ENCODE peak calls at places on chromosomes 3 and 15, in seven cellular contexts. G is cardiac fibroblast, V is progenitor cell of endocrine pancreas, T is epithelial cell of esophagus, U is lower leg skin, H is AG04450, Q is HFFc6. E is an unnamed sample.

GRCh38 chr3:165346503-165346902 is 150.3 kb upstream of the SLITRK3 start:
- DNase-seq in G (no peak), V (no peak), T (no peak), U (no peak), H (no peak), Q (no peak), E (no peak)

GRCh38 chr15:78049691-78050440 is 27.6 kb downstream of the TBC1D2B start:
- DNase-seq in G (peak; percentile 70), V (no peak), T (no peak), U (peak; percentile 79), H (no peak), Q (peak; percentile 95), E (no peak)

GRCh38 chr3:181561130-181561529 is 150.6 kb upstream of the SOX2 start:
- DNase-seq in G (no peak), V (no peak), T (no peak), U (no peak), H (no peak), Q (no peak), E (no peak)

GRCh38 chr3:9732753-9733115 is 1.2 kb downstream of the BRPF1 start:
- DNase-seq in G (peak; percentile 26), V (no peak), T (peak; percentile 55), U (no peak), H (no peak), Q (peak; percentile 66), E (peak; percentile 11)

GRCh38 chr3:27127195-27127594 is 242.0 kb downstream of the NEK10 start:
- DNase-seq in G (no peak), V (no peak), T (peak; percentile 45), U (no peak), H (no peak), Q (no peak), E (no peak)

GRCh38 chr3:54968546-54969172 is 40.8 kb upstream of the LRTM1 start:
- DNase-seq in G (peak; percentile 81), V (no peak), T (no peak), U (no peak), H (peak; percentile 55), Q (peak; percentile 61), E (no peak)

GRCh38 chr3:37984051-37984450 is 6.5 kb upstream of the VILL start:
- DNase-seq in G (no peak), V (no peak), T (peak; percentile 78), U (peak; percentile 46), H (no peak), Q (no peak), E (peak; percentile 43)

GRCh38 chr3:16203031-16203430 is 28.6 kb downstream of the GALNT15 start:
- DNase-seq in G (peak; percentile 75), V (no peak), T (peak; percentile 69), U (no peak), H (peak; percentile 33), Q (peak; percentile 77), E (peak; percentile 33)

GRCh38 chr15:38263996-38264395 is 11.4 kb downstream of the SPRED1 start:
- DNase-seq in G (peak; percentile 69), V (no peak), T (no peak), U (no peak), H (peak; percentile 57), Q (no peak), E (no peak)

GRCh38 chr3:183542355-183542754 is 13.2 kb downstream of the KLHL6 start:
- DNase-seq in G (no peak), V (no peak), T (no peak), U (no peak), H (no peak), Q (no peak), E (no peak)

GRCh38 chr3:113844622-113845222 is 6.1 kb downstream of the GRAMD1C start:
- DNase-seq in G (peak; percentile 63), V (no peak), T (peak; percentile 56), U (no peak), H (no peak), Q (peak; percentile 39), E (peak; percentile 65)

GRCh38 chr3:134338201-134338512 is 36.1 kb downstream of the AMOTL2 start:
- DNase-seq in G (no peak), V (no peak), T (no peak), U (peak; percentile 80), H (no peak), Q (no peak), E (no peak)

GRCh38 chr3:104436536-104436935 is 930.2 kb upstream of the ALCAM start:
- DNase-seq in G (no peak), V (no peak), T (no peak), U (no peak), H (no peak), Q (no peak), E (no peak)

DNA sequence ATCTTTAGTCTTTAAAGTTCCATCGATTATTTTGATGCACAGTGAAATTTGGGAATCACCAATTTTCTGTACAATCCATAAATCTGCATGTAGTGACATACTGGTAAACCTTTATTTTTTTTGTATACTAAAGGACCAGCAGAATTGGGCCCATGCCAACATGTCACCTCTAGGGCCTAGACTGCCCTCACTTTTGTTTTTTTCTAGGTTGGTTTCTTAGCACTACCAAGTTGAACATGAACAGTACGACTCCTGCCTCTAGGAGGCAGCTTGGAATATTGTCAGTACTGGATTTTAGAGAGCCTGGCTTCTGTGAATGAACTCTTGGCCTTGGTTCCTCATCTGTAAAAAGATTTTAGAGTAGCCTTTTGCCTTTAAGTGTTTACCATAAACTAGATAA is 32.3 kb downstream of the NKIRAS1 start:
- DNase-seq in G (no peak), V (no peak), T (peak; percentile 32), U (no peak), H (no peak), Q (no peak), E (peak; percentile 26)
- TF ChIP-seq CTCF in G (peak; percentile 16), V (peak; percentile 29), T (peak; percentile 32), U (no peak), H (no peak), Q (peak; percentile 57), E (no peak)

DNA sequence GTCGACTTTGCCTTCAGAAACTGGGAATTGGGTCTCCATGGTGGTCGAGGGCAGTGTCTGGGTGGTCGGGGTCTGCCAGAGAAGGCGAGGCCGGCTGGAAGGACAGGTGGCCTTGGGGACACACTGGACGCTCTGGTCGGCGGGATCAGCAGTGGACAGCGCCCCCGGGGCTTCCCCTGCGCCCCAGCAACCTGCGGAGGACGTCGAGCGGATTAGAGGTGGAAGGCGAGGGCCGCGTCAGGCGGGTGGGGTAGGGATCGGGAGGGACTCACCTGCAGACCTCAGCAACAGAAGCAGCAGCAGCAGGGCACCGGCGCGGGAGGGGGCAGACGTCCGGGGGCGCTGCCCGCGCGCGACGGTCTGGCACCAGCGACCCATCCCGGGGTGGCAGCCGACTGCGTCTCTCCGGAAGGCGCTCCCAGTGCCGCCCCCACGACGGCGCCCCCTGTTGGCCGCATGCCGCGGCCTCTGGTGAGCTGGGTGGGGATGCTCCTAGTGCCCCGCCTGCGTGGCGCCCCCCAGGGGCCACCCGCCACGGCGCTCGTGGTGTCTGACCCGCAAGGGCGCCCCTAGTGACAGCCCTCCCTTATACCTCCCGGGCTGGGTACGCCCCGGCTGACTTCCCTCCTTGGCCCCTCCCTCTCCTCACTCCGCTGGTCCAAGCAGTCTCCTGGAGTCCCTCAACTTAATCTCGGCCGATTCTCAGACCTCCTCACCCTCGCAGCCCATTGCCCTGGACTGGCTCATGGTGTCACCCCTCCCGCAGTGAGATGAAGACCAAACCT is at the start of gene PRSS50:
- DNase-seq in G (no peak), V (no peak), T (no peak), U (peak; percentile 82), H (no peak), Q (no peak), E (no peak)
- TF ChIP-seq CTCF in G (no peak), V (peak; percentile 38), T (no peak), U (no peak), H (peak; percentile 16), Q (peak; percentile 71), E (peak; percentile 34)

GRCh38 chr15:85751731-85752421 is 42.8 kb downstream of the KLHL25 start:
- DNase-seq in G (no peak), V (no peak), T (no peak), U (peak; percentile 81), H (no peak), Q (no peak), E (no peak)
- TF ChIP-seq CTCF in G (no peak), V (no peak), T (no peak), U (no peak), H (no peak), Q (no peak), E (no peak)

GRCh38 chr15:65869954-65870871 is 922 bp downstream of the RAB11A start:
- DNase-seq in G (peak; percentile 37), V (peak; percentile 14), T (peak; percentile 83), U (peak; percentile 91), H (no peak), Q (peak; percentile 25), E (peak; percentile 47)

GRCh38 chr15:65870889-65871533 is 1.7 kb downstream of the RAB11A start:
- DNase-seq in G (peak; percentile 72), V (no peak), T (peak; percentile 90), U (no peak), H (no peak), Q (peak; percentile 69), E (peak; percentile 62)

GRCh38 chr15:65868546-65869126 is 655 bp upstream of the RAB11A start:
- DNase-seq in G (no peak), V (no peak), T (no peak), U (no peak), H (no peak), Q (peak; percentile 59), E (no peak)

GRCh38 chr15:65867244-65867643 is 2.0 kb upstream of the RAB11A start:
- DNase-seq in G (no peak), V (no peak), T (peak; percentile 32), U (no peak), H (no peak), Q (no peak), E (no peak)

DNA sequence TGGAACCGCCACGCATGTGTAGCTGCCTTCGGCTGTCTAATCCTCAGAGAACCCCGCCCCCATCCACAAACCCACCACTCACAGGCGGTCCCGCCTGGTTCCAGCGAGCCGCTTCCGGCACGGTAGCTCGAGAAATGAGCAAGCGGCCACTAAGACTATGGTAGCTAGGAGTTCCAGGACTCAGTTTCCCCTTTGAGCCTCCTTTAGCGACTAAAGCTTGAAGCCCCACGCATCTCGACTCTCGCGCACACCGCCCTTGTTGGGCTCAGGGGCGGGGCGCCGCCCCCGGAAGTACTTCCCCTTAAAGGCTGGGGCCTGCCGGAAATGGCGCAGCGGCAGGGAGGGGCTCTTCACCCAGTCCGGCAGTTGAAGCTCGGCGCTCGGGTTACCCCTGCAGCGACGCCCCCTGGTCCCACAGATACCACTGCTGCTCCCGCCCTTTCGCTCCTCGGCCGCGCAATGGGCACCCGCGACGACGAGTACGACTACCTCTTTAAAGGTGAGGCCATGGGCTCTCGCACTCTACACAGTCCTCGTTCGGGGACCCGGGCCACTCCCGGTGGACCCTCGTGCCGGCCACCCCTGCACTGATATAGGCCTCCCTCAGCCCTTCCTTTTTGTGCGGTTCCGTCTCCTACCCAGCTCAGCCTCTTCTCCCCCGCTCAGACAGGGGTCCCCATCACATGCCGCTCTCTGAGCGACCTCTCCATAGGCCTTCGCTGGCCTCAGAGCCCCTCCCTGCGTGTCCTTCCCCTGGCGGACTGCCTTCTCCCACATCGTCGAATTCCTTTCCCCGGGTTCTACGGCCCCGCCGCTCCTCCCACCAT is at the start of gene RAB11A:
- DNase-seq in G (peak; percentile 97), V (peak; percentile 89), T (peak; percentile 97), U (peak; percentile 99), H (peak; percentile 93), Q (peak; percentile 94), E (peak; percentile 96)
- TF ChIP-seq CTCF in G (peak; percentile 19), V (peak; percentile 42), T (peak; percentile 8), U (no peak), H (peak; percentile 44), Q (peak; percentile 65), E (peak; percentile 13)

GRCh38 chr15:29090617-29091466 is 178.8 kb downstream of the NSMCE3 start:
- DNase-seq in G (peak; percentile 41), V (peak; percentile 38), T (peak; percentile 17), U (no peak), H (no peak), Q (no peak), E (peak; percentile 21)
- TF ChIP-seq CTCF in G (peak; percentile 80), V (peak; percentile 74), T (peak; percentile 78), U (no peak), H (peak; percentile 86), Q (peak; percentile 91), E (peak; percentile 88)

E was measured in MCF 10A.